ENCODE peak calls at places on chromosomes 4 and X, in six cellular contexts. X, V, L, N, G and Z are unnamed samples.

GRCh38 chrX:70456256-70456655 is 11.6 kb downstream of the DLG3 start:
- DNase-seq in L (no peak), V (no peak), G (no peak), N (no peak), X (no peak), Z (no peak)

GRCh38 chr4:17066241-17066640 is 167.8 kb upstream of the LDB2 start:
- DNase-seq in G (no peak), L (peak; percentile 11), V (no peak), X (no peak), N (no peak), Z (no peak)

GRCh38 chrX:107566603-107567262 is 61.6 kb upstream of the PRPS1 start:
- DNase-seq in G (no peak), V (no peak), L (peak; percentile 26), N (no peak), X (no peak), Z (no peak)

GRCh38 chrX:40908026-40908425 is 172.7 kb upstream of the MED14 start:
- DNase-seq in G (no peak), L (peak; percentile 57), N (no peak), V (no peak), X (no peak), Z (no peak)

GRCh38 chr4:78689700-78690318 is 86.3 kb upstream of the BMP2K start:
- DNase-seq in V (no peak), G (no peak), X (no peak), N (no peak), L (no peak), Z (no peak)

GRCh38 chr4:92814677-92815076 is 510.9 kb downstream of the GRID2 start:
- DNase-seq in V (no peak), X (no peak), L (no peak), N (no peak), G (no peak), Z (no peak)

GRCh38 chrX:22134681-22135080 is 102.6 kb downstream of the PHEX start:
- DNase-seq in V (no peak), L (peak; percentile 79), N (no peak), G (peak; percentile 52), X (no peak), Z (no peak)

GRCh38 chr4:56959064-56959463 is 18.3 kb downstream of the NOA1 start:
- DNase-seq in N (no peak), L (peak; percentile 24), V (no peak), G (no peak), X (no peak), Z (no peak)

GRCh38 chrX:110146521-110146920 is 143.6 kb downstream of the TMEM164 start:
- DNase-seq in N (peak; percentile 5), G (peak; percentile 73), V (no peak), L (peak; percentile 73), X (no peak), Z (peak; percentile 38)

GRCh38 chrX:9466115-9466495 is 1.2 kb downstream of the TBL1X start:
- DNase-seq in G (no peak), N (peak; percentile 7), X (peak; percentile 64), V (peak; percentile 41), L (no peak), Z (peak; percentile 15)

GRCh38 chrX:7145454-7145853 is 2.1 kb upstream of the STS start:
- DNase-seq in G (no peak), X (no peak), V (no peak), L (no peak), N (no peak), Z (no peak)

GRCh38 chrX:107398115-107398514 is 51.3 kb upstream of the FRMPD3 start:
- DNase-seq in N (no peak), X (no peak), L (no peak), V (no peak), G (no peak), Z (no peak)

GRCh38 chrX:7024850-7025249 is 122.7 kb upstream of the STS start:
- DNase-seq in X (no peak), V (no peak), N (no peak), L (no peak), G (no peak), Z (no peak)

GRCh38 chr4:139129206-139129605 is 47.8 kb downstream of the ELF2 start:
- DNase-seq in V (no peak), L (peak; percentile 4), N (no peak), X (no peak), G (no peak), Z (no peak)

GRCh38 chrX:18654873-18655836 is 16.8 kb downstream of the RS1 start:
- DNase-seq in V (no peak), X (no peak), G (no peak), L (peak; percentile 43), N (no peak), Z (no peak)